ENCODE peak calls at places on chromosomes 6 and 20, in four cellular contexts. J is neuronal stem cell, V is mesenchymal stem cell, P is H1. E is an unnamed sample.

GRCh38 chr6:170355661-170356060 is 49.1 kb downstream of the FAM120B start:
- DNase-seq in J (no peak), P (no peak), V (no peak), E (no peak)

GRCh38 chr6:81226957-81227356 is 525.5 kb downstream of the TENT5A start:
- DNase-seq in J (no peak), P (no peak), V (no peak), E (no peak)

GRCh38 chr6:20455175-20456075 is 53.7 kb downstream of the E2F3 start:
- DNase-seq in P (no peak), J (no peak), V (peak; percentile 50), E (no peak)

GRCh38 chr6:139296927-139297326 is 5.1 kb upstream of the TXLNB start:
- DNase-seq in J (no peak), V (peak; percentile 50), P (no peak), E (no peak)

GRCh38 chr6:89680150-89680549 is 41.6 kb upstream of the LYRM2 start:
- DNase-seq in J (no peak), P (no peak), V (no peak), E (no peak)

GRCh38 chr6:42088101-42088591 is 37.8 kb downstream of the TAF8 start:
- DNase-seq in V (peak; percentile 50), J (no peak), P (no peak), E (no peak)

GRCh38 chr6:8149350-8149749 is 47.0 kb upstream of the EEF1E1 start:
- DNase-seq in V (no peak), J (no peak), P (no peak), E (no peak)

GRCh38 chr6:35080821-35081425 is 60.2 kb downstream of the TCP11 start:
- DNase-seq in P (no peak), J (no peak), V (no peak), E (no peak)

GRCh38 chr20:6026051-6026450 is 27.8 kb downstream of the LRRN4 start:
- DNase-seq in V (peak; percentile 65), P (no peak), J (no peak), E (no peak)

GRCh38 chr6:11392778-11393507 is 144.6 kb upstream of the TMEM170B start:
- DNase-seq in P (no peak), J (no peak), V (no peak), E (no peak)

GRCh38 chr6:165574770-165575549 is 88.1 kb downstream of the PDE10A start:
- DNase-seq in J (no peak), P (no peak), V (no peak), E (no peak)

GRCh38 chr20:63071541-63072181 is 64.9 kb upstream of the BHLHE23 start:
- DNase-seq in V (peak; percentile 22), P (peak; percentile 85), J (no peak), E (peak; percentile 92)

GRCh38 chr6:63571382-63571882 is 848 bp upstream of the LOC128125822 start:
- DNase-seq in V (no peak), P (no peak), J (no peak), E (no peak)

GRCh38 chr6:63572733-63573139 is 456 bp downstream of the LOC128125822 start:
- DNase-seq in J (no peak), V (no peak), P (peak; percentile 53), E (no peak)

GRCh38 chr6:63573140-63573898 is 1.0 kb downstream of the LOC128125822 start:
- DNase-seq in P (peak; percentile 86), J (peak; percentile 59), V (peak; percentile 75), E (peak; percentile 94)

GRCh38 chr6:63573899-63574553 is 1.7 kb downstream of the LOC128125822 start:
- DNase-seq in J (peak; percentile 40), V (peak; percentile 86), P (no peak), E (peak; percentile 42)

DNA sequence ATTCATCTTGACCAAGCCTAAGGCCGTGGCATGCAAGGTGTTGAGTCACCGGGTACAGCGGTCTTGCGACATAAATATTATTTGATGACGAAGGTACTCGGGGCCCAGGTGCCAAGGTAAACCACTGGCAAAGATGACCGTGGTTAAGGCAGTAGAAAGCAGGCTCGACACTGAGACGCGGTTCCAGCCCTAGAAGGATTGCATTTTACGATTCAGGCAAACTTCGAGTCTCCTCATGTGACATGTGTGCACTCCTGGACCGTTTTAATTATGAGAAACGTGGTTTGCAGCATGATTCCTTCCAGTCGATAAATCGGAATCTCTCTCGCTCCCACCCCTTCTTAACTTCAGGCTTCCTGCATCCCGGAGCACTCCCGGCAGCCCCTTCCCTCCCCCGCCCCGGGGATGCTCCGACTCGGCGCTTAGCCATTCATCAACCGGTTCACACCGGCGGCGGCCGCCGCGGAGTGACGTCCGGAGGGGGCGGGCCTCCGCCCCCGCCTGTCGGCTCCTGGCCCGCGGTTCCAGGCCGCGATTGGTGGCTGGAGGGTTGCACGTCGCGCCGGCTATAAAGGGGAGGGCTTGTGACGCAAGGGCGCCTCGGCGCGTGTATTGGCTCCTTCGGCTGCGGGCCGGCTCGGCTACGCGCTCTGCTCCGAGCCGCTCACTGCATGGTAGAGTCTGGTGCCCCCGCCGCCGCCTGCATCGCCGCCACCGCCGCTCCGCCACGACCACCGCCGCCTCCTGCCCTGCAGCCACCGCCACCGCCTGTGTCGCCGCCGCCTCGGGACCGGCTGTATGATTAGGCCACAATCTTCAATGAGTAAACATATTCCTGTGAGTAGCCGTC is at the start of the genes LOC128125822 and PTP4A1:
- DNase-seq in P (peak; percentile 95), V (peak; percentile 97), J (peak; percentile 97), E (peak; percentile 98)
- H3K23ac ChIP-seq in P (no peak within 1 kb of the TSS), V (peak within 1 kb of the TSS; percentile 98), J (peak within 1 kb of the TSS; percentile 100), E (no peak within 1 kb of the TSS)

GRCh38 chr6:3337521-3338350 is 79.0 kb downstream of the PSMG4 start:
- DNase-seq in V (peak; percentile 71), J (no peak), P (no peak), E (no peak)

GRCh38 chr6:3335169-3335568 is 76.4 kb downstream of the PSMG4 start:
- DNase-seq in V (no peak), J (no peak), P (no peak), E (peak; percentile 21)

GRCh38 chr6:3334579-3334978 is 75.8 kb downstream of the PSMG4 start:
- DNase-seq in P (no peak), V (no peak), J (no peak), E (no peak)

GRCh38 chr6:3336859-3337515 is 78.2 kb downstream of the PSMG4 start:
- DNase-seq in J (no peak), P (no peak), V (no peak), E (no peak)

GRCh38 chr6:3336066-3336786 is 77.5 kb downstream of the PSMG4 start:
- DNase-seq in P (no peak), V (no peak), J (no peak), E (no peak)
- H2BK12ac ChIP-seq in P (peak overlapping the region; percentile 3), V (no peak overlapping the region), J (no peak overlapping the region), E (no peak overlapping the region)

GRCh38 chr6:36594029-36594815 is at the start of gene SRSF3:
- DNase-seq in J (peak; percentile 95), P (peak; percentile 95), V (peak; percentile 98), E (peak; percentile 97)

GRCh38 chr6:36590237-36590636 is 3.9 kb upstream of the SRSF3 start:
- DNase-seq in J (no peak), P (no peak), V (peak; percentile 82), E (no peak)

GRCh38 chr6:36595168-36595818 is 1.1 kb downstream of the SRSF3 start:
- DNase-seq in V (peak; percentile 72), P (no peak), J (no peak), E (no peak)

GRCh38 chr6:36594816-36595167 is 630 bp downstream of the SRSF3 start:
- DNase-seq in P (no peak), V (no peak), J (no peak), E (no peak)

GRCh38 chr6:36592221-36592655 is 1.9 kb upstream of the SRSF3 start:
- DNase-seq in P (no peak), V (no peak), J (no peak), E (no peak)
- H2BK15ac ChIP-seq in P (no peak overlapping the region), V (no peak overlapping the region), J (no peak overlapping the region), E (no peak overlapping the region)

GRCh38 chr6:57278570-57278969 is 38.9 kb upstream of the PRIM2 start:
- DNase-seq in P (no peak), J (no peak), V (no peak), E (no peak)

GRCh38 chr6:57284056-57284455 is 33.4 kb upstream of the PRIM2 start:
- DNase-seq in V (peak; percentile 26), P (no peak), J (no peak), E (no peak)

DNA sequence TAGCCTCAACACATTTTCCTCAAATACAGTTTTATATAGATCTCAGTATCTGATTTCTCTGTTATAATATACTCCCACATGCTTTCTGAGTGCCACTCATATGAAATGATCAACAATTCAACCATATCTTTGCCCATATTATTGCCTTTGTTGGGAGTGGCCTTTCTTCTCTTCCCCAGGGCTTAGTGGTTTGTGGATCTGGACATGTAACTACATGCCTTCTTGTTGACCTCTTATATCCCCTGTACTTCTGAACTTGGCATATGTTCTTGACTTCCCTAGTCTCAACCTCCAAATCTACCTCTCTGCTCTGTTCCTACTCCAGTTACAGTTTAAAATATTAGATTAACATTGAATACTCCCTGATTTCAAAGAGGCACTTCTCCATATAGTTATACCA is 34.3 kb upstream of the PRIM2 start:
- DNase-seq in V (no peak), P (no peak), J (no peak), E (no peak)
- H3K23ac ChIP-seq in V (no peak overlapping the region), P (no peak overlapping the region), J (no peak overlapping the region), E (no peak overlapping the region)

GRCh38 chr6:12608874-12609273 is 107.7 kb upstream of the PHACTR1 start:
- DNase-seq in P (no peak), J (no peak), V (no peak), E (no peak)
- H2BK12ac ChIP-seq in P (no peak overlapping the region), J (no peak overlapping the region), V (no peak overlapping the region), E (no peak overlapping the region)

E was measured in H9.